ENCODE peak calls at places on chromosome 2, in five cellular contexts. P is colonic mucosa; I is activated CD8-positive, alpha-beta memory T cell treated with anti-CD3 and anti-CD28 coated beads for 24 hours; V is HT-29; G is tibial artery. B is an unnamed sample.

GRCh38 chr2:16073921-16074425 is 133.6 kb downstream of the MYCN start:
- DNase-seq in P (no peak), I (no peak), V (no peak), G (no peak), B (no peak)

GRCh38 chr2:191688934-191689695 is 11.2 kb downstream of the NABP1 start:
- DNase-seq in I (no peak), V (peak), P (no peak), G (no peak), B (peak)

GRCh38 chr2:144152817-144153271 is 367.1 kb downstream of the ZEB2 start:
- DNase-seq in V (no peak), I (no peak), G (no peak), P (no peak), B (no peak)

GRCh38 chr2:40101076-40101688 is 322.1 kb upstream of the THUMPD2 start:
- DNase-seq in I (no peak), V (no peak), G (no peak), P (no peak), B (no peak)

GRCh38 chr2:239920616-239921365 is 104.4 kb downstream of the NDUFA10 start:
- DNase-seq in V (no peak), I (no peak), P (peak), G (no peak), B (no peak)

GRCh38 chr2:101003278-101003775 is 1.2 kb downstream of the RPL31 start:
- DNase-seq in I (no peak), V (no peak), P (no peak), G (no peak), B (no peak)

GRCh38 chr2:96873651-96874096 is 3.8 kb upstream of the SEMA4C start:
- DNase-seq in P (no peak), I (no peak), G (peak), V (no peak), B (no peak)

GRCh38 chr2:105775809-105776559 is 31.3 kb downstream of the NCK2 start:
- DNase-seq in I (peak), G (no peak), V (no peak), P (no peak), B (no peak)

GRCh38 chr2:239297142-239298125 is 103.4 kb downstream of the HDAC4 start:
- DNase-seq in V (no peak), I (no peak), P (no peak), G (peak), B (no peak)

B was measured in RKO.